ENCODE peak calls at places on chromosome X, in nine cellular contexts. Y, N, P, D, U, F, G, L and O are unnamed samples.
A peak's percentile ranks its signal among the peaks of the same experiment; 100 is the strongest.

GRCh38 chrX:331145-331771 is 12.7 kb upstream of the GTPBP6 start:
- DNase-seq in Y (peak; percentile 52), N (no peak), P (no peak), D (no peak), U (no peak), F (no peak), G (no peak), L (no peak), O (no peak)

GRCh38 chrX:45903781-45904201 is 641.4 kb downstream of the ZNF674 start:
- DNase-seq in Y (no peak), N (no peak), P (no peak), D (no peak), U (no peak), F (no peak), G (no peak), L (no peak), O (no peak)

GRCh38 chrX:96425204-96425603 is 259.4 kb upstream of the DIAPH2 start:
- DNase-seq in Y (no peak), N (no peak), P (no peak), D (no peak), U (no peak), F (no peak), G (no peak), L (no peak), O (no peak)

GRCh38 chrX:9942086-9942485 is 25.1 kb upstream of the CLDN34 start:
- DNase-seq in Y (no peak), N (no peak), P (peak; percentile 11), D (no peak), U (no peak), F (no peak), G (no peak), L (no peak), O (no peak)

GRCh38 chrX:109920325-109920724 is 82.6 kb upstream of the TMEM164 start:
- DNase-seq in Y (no peak), N (no peak), P (no peak), D (no peak), U (no peak), F (no peak), G (no peak), L (no peak), O (no peak)

GRCh38 chrX:3177851-3178250 is 136.6 kb downstream of the ARSF start:
- DNase-seq in Y (no peak), N (no peak), P (no peak), D (no peak), U (no peak), F (no peak), G (no peak), L (no peak), O (no peak)

GRCh38 chrX:69016220-69016941 is 148.9 kb downstream of the PJA1 start:
- DNase-seq in Y (no peak), N (no peak), P (no peak), D (no peak), U (no peak), F (no peak), G (no peak), L (no peak), O (peak; percentile 52)

GRCh38 chrX:150869450-150869849 is 29.0 kb downstream of the CD99L2 start:
- DNase-seq in Y (no peak), N (no peak), P (peak; percentile 34), D (peak; percentile 75), U (no peak), F (no peak), G (no peak), L (no peak), O (no peak)

GRCh38 chrX:47224896-47225290 is 6.4 kb downstream of the CDK16 start:
- DNase-seq in Y (peak; percentile 21), N (no peak), P (no peak), D (no peak), U (no peak), F (no peak), G (no peak), L (no peak), O (no peak)
- H3K36me3 ChIP-seq in Y (no peaks in the 10 kb centered on the region), N (peaks cover 63% of the 10 kb centered on the region), P (no peaks in the 10 kb centered on the region), D (no peaks in the 10 kb centered on the region), U (peaks cover 31% of the 10 kb centered on the region), F (peaks cover 8% of the 10 kb centered on the region), G (peaks cover 34% of the 10 kb centered on the region), L (no peaks in the 10 kb centered on the region), O (peaks cover 60% of the 10 kb centered on the region)

DNA sequence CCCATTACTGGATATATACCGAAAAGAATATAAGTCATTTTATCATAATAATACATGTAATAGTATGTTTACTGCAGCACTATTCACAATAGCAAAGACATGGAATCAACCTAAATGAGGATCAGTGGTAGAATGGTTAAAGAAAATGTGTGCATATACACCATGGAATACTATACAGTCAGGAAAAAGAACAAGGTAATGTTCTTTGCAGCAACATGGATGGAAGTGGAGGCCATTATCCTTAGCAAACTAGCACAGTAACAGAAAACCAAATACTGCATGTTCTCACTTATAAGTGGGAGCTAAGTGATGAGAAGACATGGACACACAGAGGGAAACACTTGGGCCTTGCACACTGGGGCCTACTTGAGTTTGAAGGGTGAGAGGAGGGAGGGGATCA is 207.4 kb upstream of the APOOL start:
- DNase-seq in Y (no peak), N (no peak), P (no peak), D (no peak), U (no peak), F (no peak), G (no peak), L (no peak), O (no peak)
- H3K4me3 ChIP-seq in Y (no peak overlapping the region), N (no peak overlapping the region), P (no peak overlapping the region), D (no peak overlapping the region), U (no peak overlapping the region), F (no peak overlapping the region), G (no peak overlapping the region), L (no peak overlapping the region), O (no peak overlapping the region)

DNA sequence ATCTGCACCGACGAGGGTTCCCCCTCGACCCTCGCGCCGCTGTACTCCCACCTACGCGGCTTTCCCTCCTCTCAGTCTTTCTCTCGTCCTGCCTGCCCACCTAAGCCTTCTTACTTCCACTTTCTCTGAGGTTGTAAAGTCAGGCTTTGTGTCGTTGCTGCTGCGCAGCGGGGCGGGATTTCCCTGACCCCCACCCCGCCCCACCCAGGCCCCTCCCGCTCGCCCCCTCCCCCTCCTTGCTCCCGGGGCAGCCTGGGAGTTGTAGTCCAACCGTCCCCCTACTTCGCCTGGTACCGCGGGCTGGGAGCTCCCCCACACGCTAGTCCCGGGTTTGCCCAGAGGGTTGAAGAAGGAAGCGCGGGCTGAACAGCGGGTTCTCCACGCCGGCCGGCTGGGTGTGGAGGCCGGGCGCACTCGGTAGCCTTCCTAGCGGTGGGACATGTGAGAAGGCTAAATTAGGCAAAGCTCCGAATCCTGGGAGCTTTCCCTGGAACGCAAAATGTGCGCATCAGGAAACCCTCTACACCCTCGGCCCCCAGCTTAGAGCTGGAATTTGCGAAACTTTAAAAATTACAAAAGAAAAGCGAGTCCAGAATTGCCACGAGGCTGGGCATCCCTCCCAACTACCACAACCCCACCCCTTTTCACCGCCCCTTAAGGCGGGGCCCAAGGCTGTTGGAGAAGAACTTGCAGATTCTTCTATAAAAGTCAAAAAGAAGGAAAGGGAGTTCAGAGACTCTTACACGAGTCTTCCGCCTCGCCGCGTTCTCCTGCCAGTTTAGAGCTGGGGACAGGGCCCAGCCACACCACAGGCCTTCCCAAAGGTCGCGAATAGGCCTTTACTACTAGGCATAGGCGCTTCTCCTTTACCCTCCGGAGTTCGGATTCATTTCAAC is at the start of gene ATP11C:
- DNase-seq in Y (peak; percentile 87), N (peak; percentile 80), P (peak; percentile 88), D (peak; percentile 82), U (peak; percentile 19), F (peak; percentile 67), G (peak; percentile 17), L (peak; percentile 74), O (peak; percentile 82)
- TF ChIP-seq CTCF in Y (no peak), N (no peak), P (no peak), D (no peak), U (no peak), F (no peak), G (no peak), L (no peak), O (peak; percentile 45)

GRCh38 chrX:1412551-1413161 is 20.7 kb upstream of the SLC25A6 start:
- DNase-seq in Y (peak; percentile 30), N (no peak), P (no peak), D (peak; percentile 9), U (no peak), F (no peak), G (no peak), L (no peak), O (no peak)
- H3K36me3 ChIP-seq in Y (no peaks in the 10 kb centered on the region), N (peaks cover 30% of the 10 kb centered on the region), P (peaks cover 7% of the 10 kb centered on the region), D (no peaks in the 10 kb centered on the region), U (peaks cover 31% of the 10 kb centered on the region), F (peaks cover 19% of the 10 kb centered on the region), G (peaks cover 5% of the 10 kb centered on the region), L (no peaks in the 10 kb centered on the region), O (peaks cover 23% of the 10 kb centered on the region)